ENCODE peak calls at places on chromosome 3, in four cellular contexts. Y, U, V and C are unnamed samples.

GRCh38 chr3:146273721-146274407 is 23.0 kb upstream of the PLSCR4 start:
- DNase-seq in Y (no peak), V (no peak), U (no peak), C (no peak)

GRCh38 chr3:187130346-187131066 is 8.8 kb downstream of the RPL39L start:
- DNase-seq in Y (no peak), V (no peak), U (no peak), C (no peak)

GRCh38 chr3:33636125-33636855 is 81.8 kb downstream of the CLASP2 start:
- DNase-seq in Y (no peak), U (no peak), V (peak), C (no peak)

GRCh38 chr3:10299679-10300078 is 6.9 kb upstream of the GHRL start:
- DNase-seq in V (no peak), Y (no peak), U (no peak), C (no peak)

GRCh38 chr3:42876401-42876800 is 722 bp upstream of the CYP8B1 start:
- DNase-seq in V (no peak), Y (no peak), U (no peak), C (no peak)

GRCh38 chr3:178404966-178405365 is 131.3 kb upstream of the KCNMB2 start:
- DNase-seq in U (no peak), Y (no peak), V (no peak), C (no peak)

GRCh38 chr3:36494461-36495109 is 114.3 kb downstream of the STAC start:
- DNase-seq in V (no peak), Y (no peak), U (no peak), C (no peak)

GRCh38 chr3:56366641-56366984 is 101.7 kb downstream of the ERC2 start:
- DNase-seq in V (no peak), U (no peak), Y (no peak), C (no peak)

GRCh38 chr3:60669636-60670035 is 581.6 kb downstream of the FHIT start:
- DNase-seq in U (no peak), V (no peak), Y (no peak), C (no peak)

GRCh38 chr3:48398701-48399386 is 26.8 kb downstream of the FBXW12 start:
- DNase-seq in Y (peak), U (no peak), V (no peak), C (no peak)

GRCh38 chr3:177885063-177885462 is 651.2 kb upstream of the KCNMB2 start:
- DNase-seq in V (no peak), Y (no peak), U (no peak), C (no peak)

GRCh38 chr3:188752850-188753249 is 418.9 kb upstream of the TPRG1 start:
- DNase-seq in Y (no peak), V (no peak), U (no peak), C (no peak)

GRCh38 chr3:169071003-169071402 is 592.5 kb downstream of the MECOM start:
- DNase-seq in U (no peak), V (no peak), Y (no peak), C (no peak)

GRCh38 chr3:36679384-36680200 is 84.8 kb downstream of the DCLK3 start:
- DNase-seq in U (no peak), Y (no peak), V (no peak), C (no peak)

GRCh38 chr3:126873416-126873815 is 109.5 kb upstream of the PLXNA1 start:
- DNase-seq in U (no peak), V (no peak), Y (no peak), C (no peak)

GRCh38 chr3:49673131-49673714 is 928 bp upstream of the APEH start:
- DNase-seq in Y (no peak), V (peak), U (no peak), C (peak)

GRCh38 chr3:49670940-49671290 is 3.2 kb upstream of the APEH start:
- DNase-seq in Y (no peak), V (no peak), U (no peak), C (no peak)

GRCh38 chr3:49673715-49674490 is at the start of gene APEH:
- DNase-seq in U (peak), Y (peak), V (peak), C (peak)

GRCh38 chr3:49669352-49669751 is 4.8 kb upstream of the APEH start:
- DNase-seq in U (no peak), V (no peak), Y (no peak), C (no peak)

DNA sequence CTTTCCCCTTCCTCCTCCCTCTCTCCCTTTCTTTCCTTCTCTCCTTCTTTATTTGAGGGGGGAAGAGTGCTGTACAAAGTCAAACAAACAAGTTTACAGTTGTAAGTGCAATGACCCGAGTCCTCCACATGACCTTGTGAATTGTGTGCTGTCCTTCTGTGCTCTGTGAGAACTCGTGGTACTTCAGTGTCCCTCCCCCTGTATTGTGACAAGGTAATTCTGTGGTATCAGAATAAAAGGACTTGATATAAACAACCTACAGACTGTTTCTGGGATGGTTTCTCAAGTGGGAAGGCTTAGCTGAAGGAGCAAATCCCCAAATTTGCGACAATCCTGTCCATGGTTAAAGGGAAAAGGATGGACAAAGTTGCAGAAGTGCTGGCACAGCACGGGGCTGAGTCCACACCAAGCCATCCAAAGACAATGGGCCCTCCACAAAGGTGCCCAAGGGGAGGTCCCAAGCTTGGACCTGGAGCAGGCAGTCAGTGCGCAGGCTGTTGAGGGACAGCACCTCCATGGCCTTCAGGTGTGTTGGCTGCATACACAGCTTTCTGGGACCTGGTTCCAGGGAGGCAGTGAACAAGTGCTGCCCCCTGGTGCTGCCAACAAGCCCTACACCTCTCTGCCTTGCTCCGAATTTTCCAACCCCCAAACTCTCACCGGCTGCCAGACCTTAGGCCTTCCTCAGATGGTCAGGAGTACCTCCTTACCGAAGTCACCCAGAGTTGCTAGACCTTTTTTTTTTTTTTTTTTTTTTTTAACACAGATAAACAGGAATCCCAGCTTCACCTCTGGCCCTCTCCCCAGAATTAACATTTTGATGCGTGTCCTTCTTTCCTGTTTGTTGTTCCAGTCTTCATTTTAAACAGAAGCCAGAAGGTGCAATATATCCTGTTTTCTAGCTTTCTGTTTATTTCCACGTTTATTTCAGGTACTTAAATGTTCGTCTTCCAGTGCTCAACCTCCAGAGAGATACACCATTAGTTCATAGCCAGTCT is 2.6 kb upstream of the APEH start:
- DNase-seq in Y (peak), V (peak), U (peak), C (peak)
- TF ChIP-seq POLR2AphosphoS5 in Y (peak), V (no peak), U (no peak), C (no peak)

DNA sequence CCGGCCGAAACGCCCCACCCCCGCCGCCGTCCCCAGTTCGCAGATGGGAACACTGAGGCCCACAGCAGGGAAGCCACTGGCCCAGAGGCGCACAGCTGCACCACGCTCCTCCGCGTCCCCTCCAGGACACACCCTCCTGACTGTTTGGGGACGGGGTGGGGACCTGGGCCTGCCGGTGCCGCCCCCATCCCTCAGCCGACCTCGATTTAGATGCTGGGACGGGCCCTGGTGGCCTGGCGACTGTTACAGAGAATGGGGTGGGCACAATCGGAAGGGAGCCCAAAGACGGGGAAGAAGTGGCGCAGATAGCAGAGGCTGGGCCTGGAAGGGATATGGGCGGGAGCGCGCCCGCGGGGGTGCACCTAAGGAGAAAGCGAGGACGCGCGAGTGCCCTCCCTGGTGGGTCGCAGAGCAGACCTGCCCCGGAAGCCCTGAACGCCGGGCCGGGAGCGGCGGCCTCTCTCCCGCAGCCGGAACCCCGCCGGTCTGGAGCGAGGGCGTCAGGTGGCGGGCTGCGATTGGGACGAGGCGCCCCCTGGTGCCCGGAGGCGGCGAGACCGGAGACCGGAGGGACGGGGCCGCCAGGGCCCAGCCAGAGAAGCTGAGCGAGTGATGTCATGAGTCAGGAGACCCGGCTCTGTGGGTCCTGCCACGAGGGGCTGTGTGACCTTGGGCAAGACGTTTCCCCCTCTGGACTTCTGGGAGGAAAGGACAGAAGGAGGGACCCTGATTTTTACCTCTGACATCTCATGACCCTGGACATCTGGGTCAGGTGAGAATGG is 78.4 kb downstream of the IQSEC1 start:
- DNase-seq in U (no peak), Y (peak), V (peak), C (peak)
- TF ChIP-seq POLR2A in U (peak), Y (no peak), V (peak), C (peak)

GRCh38 chr3:129978123-129978522 is 3.6 kb downstream of the TRH start:
- DNase-seq in Y (no peak), U (no peak), V (no peak), C (no peak)
- TF ChIP-seq TAF1 in Y (no peak), U (no peak), V (no peak), C (no peak)

GRCh38 chr3:123694377-123695147 is 109.7 kb upstream of the HACD2 start:
- DNase-seq in Y (no peak), V (no peak), U (no peak), C (no peak)

GRCh38 chr3:123696796-123697195 is 111.9 kb upstream of the HACD2 start:
- DNase-seq in V (no peak), Y (no peak), U (no peak), C (no peak)

GRCh38 chr3:123693584-123693983 is 108.7 kb upstream of the HACD2 start:
- DNase-seq in U (no peak), V (no peak), Y (no peak), C (no peak)

GRCh38 chr3:123695152-123695551 is 110.3 kb upstream of the HACD2 start:
- DNase-seq in V (peak), Y (no peak), U (no peak), C (no peak)

DNA sequence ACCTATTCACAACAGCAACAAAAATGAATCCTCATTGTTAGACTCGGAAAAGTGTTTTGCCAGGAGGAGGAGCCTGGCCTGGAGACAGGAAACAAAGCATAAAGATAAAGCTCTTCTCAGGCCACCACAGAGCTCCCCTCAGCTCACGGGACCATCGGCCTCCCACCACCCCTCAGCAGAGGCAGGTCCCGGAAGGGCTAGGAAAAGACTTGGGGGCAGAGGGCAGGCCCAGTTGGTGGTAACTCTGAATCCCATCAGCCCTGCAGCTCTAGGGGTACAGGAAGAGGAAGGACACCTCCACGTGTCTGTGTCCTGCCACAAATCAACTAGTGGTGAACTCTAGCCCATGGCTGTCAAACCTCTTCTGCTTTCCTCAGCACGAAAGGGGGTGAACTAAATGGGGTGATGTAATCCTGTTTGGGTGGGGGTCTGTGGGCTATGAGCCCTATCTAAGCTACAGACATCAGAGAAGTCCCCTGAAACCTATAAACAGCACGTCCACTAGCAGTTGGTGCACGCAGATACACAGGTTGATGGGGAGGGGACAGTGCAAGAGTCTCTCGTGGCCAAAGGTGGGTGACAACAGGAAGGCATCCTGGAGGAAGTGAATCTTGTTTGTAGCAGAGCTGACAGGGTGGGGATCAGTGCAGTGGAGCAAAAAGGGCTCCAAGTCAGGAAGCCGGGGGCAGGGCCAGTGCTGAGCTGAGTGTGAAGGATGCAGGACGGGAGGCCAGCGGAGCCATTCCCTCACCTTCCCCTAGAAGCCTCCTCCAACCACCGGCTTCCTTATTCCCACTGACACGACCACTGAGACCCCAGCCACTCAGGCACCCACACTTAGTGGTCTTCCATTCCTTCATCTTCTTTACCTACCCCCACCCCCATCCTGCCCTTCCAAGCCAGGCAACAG is 111.1 kb upstream of the HACD2 start:
- DNase-seq in Y (no peak), U (no peak), V (no peak), C (no peak)
- TF ChIP-seq POLR2AphosphoS5 in Y (no peak), U (no peak), V (no peak), C (no peak)

GRCh38 chr3:64047806-64048205 is 24.5 kb upstream of the PSMD6 start:
- DNase-seq in Y (no peak), V (no peak), U (no peak), C (no peak)

GRCh38 chr3:64048631-64049061 is 25.4 kb upstream of the PSMD6 start:
- DNase-seq in V (no peak), U (no peak), Y (no peak), C (no peak)

GRCh38 chr3:64046527-64046926 is 23.2 kb upstream of the PSMD6 start:
- DNase-seq in Y (no peak), V (no peak), U (no peak), C (no peak)

GRCh38 chr3:64049136-64049535 is 25.8 kb upstream of the PSMD6 start:
- DNase-seq in Y (no peak), V (no peak), U (no peak), C (no peak)

DNA sequence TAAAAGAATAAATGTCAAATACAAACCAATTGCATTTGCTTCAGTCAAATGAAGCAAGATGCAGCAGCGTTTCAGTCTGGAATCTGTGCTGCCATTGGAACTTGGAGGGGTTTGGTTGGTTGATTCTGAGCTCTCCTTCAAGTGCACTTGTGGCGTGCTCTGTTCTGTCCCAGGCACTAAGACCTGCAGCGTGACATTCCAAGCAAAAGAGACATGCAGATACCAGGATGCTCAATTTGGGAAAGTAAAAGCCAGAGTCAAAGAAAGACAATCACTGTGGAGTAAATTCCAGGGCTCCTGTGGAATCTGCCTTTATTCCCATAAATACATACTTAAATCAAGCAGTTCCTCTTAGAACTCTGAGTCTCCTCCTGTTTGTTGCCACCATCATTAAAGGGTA is 23.9 kb upstream of the PSMD6 start:
- DNase-seq in V (no peak), Y (no peak), U (no peak), C (no peak)
- TF ChIP-seq POLR2A in V (no peak), Y (no peak), U (no peak), C (no peak)

GRCh38 chr3:190497809-190498208 is 16.1 kb upstream of the IL1RAP start:
- DNase-seq in Y (no peak), V (no peak), U (no peak), C (no peak)
- TF ChIP-seq TAF1 in Y (no peak), V (no peak), U (no peak), C (no peak)

GRCh38 chr3:130111185-130111864 is 29.7 kb downstream of the ALG1L2 start:
- DNase-seq in Y (peak), U (peak), V (peak), C (peak)
- TF ChIP-seq POLR2AphosphoS5 in Y (peak), U (peak), V (peak), C (no peak)

DNA sequence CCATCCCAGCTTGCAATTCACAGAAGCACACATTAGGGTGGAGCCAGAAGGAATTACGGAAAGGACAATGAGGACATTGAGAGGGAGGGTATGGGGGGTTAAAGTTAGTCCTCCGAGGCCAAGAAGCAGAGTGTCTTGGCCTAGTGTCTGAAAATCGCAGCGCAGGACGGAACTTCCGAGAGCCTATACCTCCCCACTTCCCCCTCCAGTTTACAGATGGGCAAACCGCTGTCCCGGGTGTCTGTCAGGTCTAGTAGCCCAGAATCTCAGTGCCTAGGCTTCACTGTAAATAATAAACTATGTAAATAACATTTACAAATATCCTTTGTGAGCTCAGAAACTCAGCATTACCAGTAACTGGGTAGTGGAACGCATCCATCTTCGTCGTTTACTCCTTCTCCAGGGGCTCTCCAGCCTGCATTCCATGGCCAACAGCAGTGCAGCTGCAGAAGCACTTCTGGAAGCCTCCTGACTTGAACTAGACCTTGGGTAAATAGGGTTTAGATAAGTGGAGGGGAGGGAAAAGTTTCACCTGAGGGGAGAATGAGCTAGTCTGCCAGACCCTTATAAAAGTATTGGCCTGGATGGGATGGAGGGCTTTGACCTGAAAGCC is 962 bp downstream of the ADPRH start:
- DNase-seq in V (no peak), U (no peak), Y (peak), C (peak)
- TF ChIP-seq POLR2A in V (no peak), U (no peak), Y (peak), C (no peak)

GRCh38 chr3:52238761-52239701 is at the start of gene TWF2:
- DNase-seq in V (peak), U (no peak), Y (peak), C (peak)
- TF ChIP-seq TAF1 in V (peak), U (peak), Y (peak), C (peak)

DNA sequence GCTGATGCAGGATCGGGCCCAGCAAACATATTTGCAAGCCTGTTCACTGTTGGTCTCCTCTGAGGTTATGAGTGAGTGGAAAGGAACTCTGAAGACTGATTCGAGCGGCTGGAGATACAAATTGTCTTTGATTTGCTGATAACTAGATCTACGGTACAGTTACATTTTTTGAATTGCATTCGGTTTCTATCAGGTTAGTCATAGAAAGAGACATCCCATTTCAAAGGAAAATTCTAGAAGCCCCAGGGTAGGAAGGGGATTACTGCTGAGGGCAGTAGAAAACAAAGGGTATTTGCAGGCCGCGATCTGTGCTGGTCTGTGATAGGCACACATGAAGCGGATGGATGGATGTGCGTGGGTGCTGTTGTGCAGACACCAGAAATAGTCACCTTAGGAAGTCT is 228.4 kb downstream of the ITPR1 start:
- DNase-seq in U (no peak), V (no peak), Y (no peak), C (no peak)
- TF ChIP-seq POLR2AphosphoS5 in U (no peak), V (no peak), Y (no peak), C (no peak)